ENCODE peak calls at places on chromosome 13, in eight cellular contexts. V, N, E, C, F, M, B and P are unnamed samples.

GRCh38 chr13:94168784-94169512 is 310.5 kb downstream of the DCT start:
- DNase-seq in V (no peak), N (no peak), E (peak), C (no peak), F (no peak), M (no peak), B (no peak), P (no peak)

GRCh38 chr13:103291693-103292572 is 225.7 kb upstream of the SLC10A2 start:
- DNase-seq in V (no peak), N (no peak), E (no peak), C (peak), F (no peak), M (no peak), B (no peak), P (no peak)

GRCh38 chr13:113952151-113952982 is 21.5 kb downstream of the C13orf46 start:
- DNase-seq in V (peak), N (no peak), E (no peak), C (no peak), F (no peak), M (no peak), B (no peak), P (no peak)

GRCh38 chr13:111668451-111668850 is 348.0 kb downstream of the TEX29 start:
- DNase-seq in V (no peak), N (no peak), E (no peak), C (no peak), F (no peak), M (no peak), B (no peak), P (no peak)

GRCh38 chr13:106102776-106103175 is 432.7 kb downstream of the EFNB2 start:
- DNase-seq in V (no peak), N (no peak), E (no peak), C (no peak), F (no peak), M (no peak), B (no peak), P (no peak)

GRCh38 chr13:44389003-44389666 is 15.5 kb downstream of the SERP2 start:
- DNase-seq in V (no peak), N (no peak), E (no peak), C (no peak), F (no peak), M (no peak), B (no peak), P (no peak)

GRCh38 chr13:107003911-107004310 is 436.0 kb upstream of the ARGLU1 start:
- DNase-seq in V (no peak), N (no peak), E (no peak), C (no peak), F (no peak), M (no peak), B (no peak), P (no peak)

GRCh38 chr13:75458696-75459422 is 23.1 kb downstream of the TBC1D4 start:
- DNase-seq in V (no peak), N (peak), E (no peak), C (no peak), F (no peak), M (no peak), B (no peak), P (no peak)

DNA sequence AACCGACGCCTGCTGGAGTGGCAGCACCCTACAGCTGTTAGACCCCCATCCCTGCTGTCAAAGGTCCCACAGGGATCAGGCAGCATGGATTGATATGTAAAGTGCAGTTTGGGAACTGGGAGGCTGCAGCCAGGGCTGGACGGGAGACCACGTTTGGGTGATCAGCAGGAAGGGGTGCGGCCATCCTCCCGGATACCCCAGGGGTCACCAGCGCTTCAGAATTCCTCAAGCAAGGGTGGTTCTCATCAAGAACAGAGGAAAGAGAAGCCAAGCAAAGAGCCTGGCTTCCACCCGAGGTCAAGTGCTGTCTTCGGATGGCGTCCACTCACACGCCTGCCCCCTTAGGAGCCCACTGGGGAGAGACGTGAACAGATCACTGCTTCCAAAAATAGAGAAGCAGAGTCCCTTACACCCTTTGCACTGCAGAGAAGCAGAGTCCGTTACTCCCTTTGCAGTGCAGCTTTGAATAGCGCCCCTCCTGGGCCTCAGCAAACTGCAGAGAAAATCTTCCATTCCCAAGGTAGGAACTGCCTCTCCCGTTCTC is 35.5 kb downstream of the DHRS12 start:
- DNase-seq in V (peak), N (no peak), E (no peak), C (peak), F (no peak), M (no peak), B (no peak), P (no peak)
- TF ChIP-seq CTCF in V (peak), N (no peak), E (no peak), C (peak), F (no peak), M (no peak), B (no peak), P (no peak)

GRCh38 chr13:34419025-34419424 is 523.0 kb upstream of the NBEA start:
- DNase-seq in V (no peak), N (no peak), E (no peak), C (no peak), F (no peak), M (no peak), B (no peak), P (no peak)

GRCh38 chr13:34416833-34417425 is 525.1 kb upstream of the NBEA start:
- DNase-seq in V (no peak), N (no peak), E (peak), C (no peak), F (no peak), M (peak), B (peak), P (no peak)

GRCh38 chr13:34421849-34422475 is 520.1 kb upstream of the NBEA start:
- DNase-seq in V (no peak), N (no peak), E (no peak), C (no peak), F (no peak), M (no peak), B (no peak), P (no peak)

GRCh38 chr13:34425307-34425949 is 516.6 kb upstream of the NBEA start:
- DNase-seq in V (no peak), N (no peak), E (no peak), C (no peak), F (no peak), M (no peak), B (no peak), P (no peak)

GRCh38 chr13:34420975-34421719 is 520.9 kb upstream of the NBEA start:
- DNase-seq in V (no peak), N (no peak), E (no peak), C (no peak), F (no peak), M (no peak), B (peak), P (no peak)
- TF ChIP-seq CTCF in V (peak), N (no peak), E (no peak), C (peak), F (no peak), M (no peak), B (peak), P (no peak)

DNA sequence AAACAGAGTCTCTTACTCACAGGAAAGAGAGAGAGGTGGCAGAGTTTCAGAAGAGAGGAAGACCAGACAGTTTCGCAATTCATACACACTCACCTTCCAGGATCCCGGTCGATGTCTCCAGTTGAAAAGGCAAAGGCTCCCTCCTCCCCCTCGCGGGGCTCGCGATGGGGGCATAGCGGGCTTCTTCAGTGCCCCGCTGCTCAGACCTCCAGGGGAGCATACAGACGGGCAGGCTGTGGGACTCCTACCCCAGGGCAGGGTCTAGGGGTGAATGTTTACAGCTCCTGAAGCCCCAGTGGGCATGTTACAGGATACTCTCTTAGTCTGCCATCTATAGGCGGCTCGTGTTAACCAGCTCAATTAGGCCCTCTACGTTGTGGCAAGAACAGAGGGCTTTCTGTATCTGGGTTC is 139.2 kb downstream of the SLITRK5 start:
- DNase-seq in V (peak), N (no peak), E (no peak), C (peak), F (peak), M (no peak), B (peak), P (no peak)
- TF ChIP-seq CTCF in V (no peak), N (no peak), E (no peak), C (no peak), F (peak), M (no peak), B (peak), P (no peak)

DNA sequence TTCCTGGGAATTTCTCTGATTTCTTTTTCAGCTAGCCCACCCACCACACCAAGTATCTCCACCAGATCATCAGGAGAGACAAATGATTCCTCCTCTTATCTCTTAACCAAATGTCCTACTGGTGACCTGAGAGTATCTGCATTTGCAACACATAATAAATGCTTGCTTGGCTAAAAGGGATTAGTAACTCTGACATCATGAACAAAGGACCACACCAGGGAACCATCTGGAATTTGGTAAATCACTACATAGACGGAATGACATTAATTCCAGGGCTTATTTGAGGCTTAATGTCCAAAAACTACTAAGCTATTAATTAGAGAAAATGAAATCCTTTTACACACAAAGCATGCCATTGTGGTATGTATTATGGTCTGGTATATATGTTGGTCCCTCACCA is 139.0 kb downstream of the RAP2A start:
- DNase-seq in V (no peak), N (no peak), E (no peak), C (no peak), F (no peak), M (no peak), B (no peak), P (no peak)
- TF ChIP-seq CTCF in V (no peak), N (no peak), E (no peak), C (no peak), F (no peak), M (no peak), B (no peak), P (no peak)

DNA sequence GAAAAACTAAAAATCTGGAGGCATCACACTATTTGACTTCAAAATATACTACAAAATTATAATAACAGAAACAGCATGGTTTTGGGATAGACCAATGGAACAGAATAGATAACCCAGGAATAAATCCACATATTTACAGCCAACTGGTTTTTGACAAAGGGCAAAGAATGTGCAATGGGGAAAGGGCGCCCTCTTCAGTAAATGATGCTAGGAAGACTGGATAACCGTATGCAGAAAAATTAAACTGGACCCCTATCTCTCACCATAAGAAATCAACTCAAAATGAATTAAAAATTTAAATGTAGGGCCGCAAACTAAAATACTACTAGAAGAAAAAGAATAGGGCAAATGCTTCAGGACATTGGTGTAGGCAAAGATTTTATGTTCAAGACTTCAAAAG is 440.5 kb upstream of the SGCG start:
- DNase-seq in V (no peak), N (no peak), E (no peak), C (peak), F (no peak), M (no peak), B (peak), P (no peak)
- TF ChIP-seq CTCF in V (peak), N (no peak), E (no peak), C (peak), F (no peak), M (no peak), B (peak), P (no peak)

GRCh38 chr13:61029064-61029463 is 386.6 kb downstream of the PCDH20 start:
- DNase-seq in V (peak), N (no peak), E (no peak), C (no peak), F (no peak), M (no peak), B (peak), P (no peak)
- TF ChIP-seq CTCF in V (peak), N (no peak), E (no peak), C (no peak), F (peak), M (no peak), B (no peak), P (no peak)

GRCh38 chr13:99351772-99352171 is 44.6 kb upstream of the GPR183 start:
- DNase-seq in V (no peak), N (no peak), E (no peak), C (no peak), F (no peak), M (no peak), B (no peak), P (no peak)
- TF ChIP-seq CTCF in V (no peak), N (no peak), E (no peak), C (no peak), F (no peak), M (no peak), B (no peak), P (no peak)

GRCh38 chr13:27556109-27556508 is 64.2 kb downstream of the LNX2 start:
- DNase-seq in V (no peak), N (no peak), E (peak), C (no peak), F (no peak), M (no peak), B (peak), P (no peak)
- TF ChIP-seq CTCF in V (no peak), N (no peak), E (peak), C (peak), F (no peak), M (no peak), B (peak), P (no peak)

GRCh38 chr13:27374126-27374613 is 50.2 kb upstream of the GTF3A start:
- DNase-seq in V (no peak), N (no peak), E (no peak), C (no peak), F (no peak), M (no peak), B (peak), P (no peak)

GRCh38 chr13:27379126-27379525 is 45.3 kb upstream of the GTF3A start:
- DNase-seq in V (no peak), N (no peak), E (no peak), C (no peak), F (no peak), M (peak), B (no peak), P (no peak)

GRCh38 chr13:27374650-27375049 is 49.8 kb upstream of the GTF3A start:
- DNase-seq in V (peak), N (no peak), E (peak), C (peak), F (no peak), M (peak), B (peak), P (no peak)

GRCh38 chr13:27372896-27373295 is 51.5 kb upstream of the GTF3A start:
- DNase-seq in V (peak), N (no peak), E (no peak), C (peak), F (no peak), M (no peak), B (no peak), P (no peak)

DNA sequence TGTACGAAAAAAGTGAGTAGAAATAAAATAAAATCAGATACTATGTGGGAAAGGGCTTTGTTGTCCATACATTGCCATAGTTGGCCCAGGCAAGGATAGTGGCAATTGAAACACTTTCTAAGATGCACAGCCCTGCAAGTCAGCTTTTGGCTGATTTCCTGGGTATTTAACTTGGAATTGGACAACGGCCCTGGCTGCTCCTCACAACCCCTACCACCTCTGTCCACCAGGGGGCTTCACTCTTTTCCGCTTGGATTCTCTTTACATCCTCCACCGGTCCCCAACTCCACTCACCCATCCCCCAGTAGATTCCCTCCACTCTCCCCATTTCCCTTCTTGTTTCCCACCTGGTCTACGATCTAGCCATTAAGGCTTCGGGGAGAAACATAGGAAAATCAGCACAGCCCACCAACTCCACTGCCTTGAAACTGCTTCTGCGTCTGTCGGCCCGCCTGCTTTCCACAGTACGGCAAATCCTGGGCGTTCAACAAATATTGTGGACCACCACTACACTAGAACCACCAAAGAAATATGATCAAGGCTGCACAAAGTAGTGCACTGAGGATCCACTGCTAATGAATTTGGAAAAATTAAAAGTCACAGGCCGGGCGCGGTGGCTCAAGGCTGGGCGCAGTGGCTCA is 48.6 kb upstream of the GTF3A start:
- DNase-seq in V (peak), N (no peak), E (peak), C (peak), F (no peak), M (peak), B (peak), P (peak)
- TF ChIP-seq CTCF in V (peak), N (peak), E (peak), C (peak), F (peak), M (peak), B (peak), P (peak)

GRCh38 chr13:45623516-45624090 is 8.1 kb upstream of the ERICH6B start:
- DNase-seq in V (no peak), N (no peak), E (no peak), C (peak), F (no peak), M (no peak), B (peak), P (no peak)
- TF ChIP-seq CTCF in V (peak), N (peak), E (peak), C (peak), F (peak), M (no peak), B (peak), P (no peak)